ENCODE peak calls at places on chromosomes 3 and 15, in ten cellular contexts. V, I, R, J, F, M, X, C, W and U are unnamed samples. For H3K4me1 and H3K27me3, the result is how much of the 10 kb centered on the place peaks cover.

GRCh38 chr15:39586387-39587171 is 5.7 kb downstream of the THBS1 start:
- DNase-seq in J (no peak), I (no peak), C (no peak), F (no peak), R (no peak), V (no peak), M (no peak), X (no peak), W (no peak), U (no peak)

GRCh38 chr3:192916455-192917257 is 1.0 kb downstream of the MB21D2 start:
- DNase-seq in V (peak), W (peak), J (no peak), M (peak), F (no peak), R (peak), X (peak), I (peak), C (peak), U (peak)

GRCh38 chr3:158569717-158570244 is 1.2 kb upstream of the MLF1 start:
- DNase-seq in M (peak), F (no peak), J (peak), V (no peak), I (no peak), C (no peak), W (no peak), R (no peak), X (no peak), U (no peak)

GRCh38 chr3:140246578-140246977 is 311.6 kb downstream of the CLSTN2 start:
- DNase-seq in V (no peak), I (no peak), W (no peak), J (no peak), R (no peak), F (no peak), X (no peak), M (no peak), C (no peak), U (no peak)

GRCh38 chr15:39095218-39095879 is 485.5 kb upstream of the THBS1 start:
- DNase-seq in C (no peak), V (no peak), M (no peak), W (no peak), R (no peak), F (no peak), J (no peak), X (no peak), I (no peak), U (no peak)

GRCh38 chr3:138474163-138474562 is 39.7 kb downstream of the ESYT3 start:
- DNase-seq in I (no peak), J (no peak), V (no peak), R (no peak), M (no peak), W (no peak), C (no peak), X (no peak), F (no peak), U (no peak)

GRCh38 chr3:23966308-23966707 is 21.2 kb downstream of the NR1D2 start:
- DNase-seq in F (no peak), C (no peak), M (no peak), R (no peak), V (no peak), X (no peak), W (no peak), J (no peak), I (no peak), U (no peak)

GRCh38 chr3:3196148-3196861 is 16.8 kb upstream of the CRBN start:
- DNase-seq in J (peak), W (no peak), V (no peak), F (peak), X (no peak), C (no peak), I (no peak), R (no peak), M (no peak), U (no peak)

GRCh38 chr3:169764164-169764452 is 752 bp downstream of the TERC start:
- DNase-seq in C (no peak), J (no peak), M (no peak), V (no peak), I (peak), F (no peak), W (peak), X (no peak), R (no peak), U (no peak)

GRCh38 chr3:146625117-146625775 is 20.1 kb upstream of the PLSCR5 start:
- DNase-seq in J (no peak), V (no peak), X (no peak), F (no peak), C (no peak), R (no peak), M (no peak), I (no peak), W (no peak), U (no peak)

GRCh38 chr3:50300681-50301254 is 1.6 kb upstream of the HYAL3 start:
- DNase-seq in X (peak), F (no peak), I (no peak), J (no peak), M (no peak), C (no peak), V (no peak), W (no peak), R (no peak), U (no peak)

GRCh38 chr3:161395613-161396012 is 24.3 kb upstream of the SPTSSB start:
- DNase-seq in V (no peak), J (no peak), F (no peak), X (no peak), M (no peak), R (no peak), I (no peak), C (no peak), W (no peak), U (no peak)

GRCh38 chr3:122912772-122913538 is 114.6 kb downstream of the SEMA5B start:
- DNase-seq in X (no peak), W (no peak), R (no peak), M (no peak), C (no peak), V (no peak), I (no peak), F (no peak), J (no peak), U (no peak)

GRCh38 chr3:187291001-187291511 is 481 bp downstream of the MASP1 start:
- DNase-seq in F (no peak), I (peak), C (no peak), W (no peak), X (no peak), R (no peak), M (no peak), J (no peak), V (no peak), U (peak)

GRCh38 chr3:78785004-78785403 is 982.8 kb downstream of the ROBO1 start:
- DNase-seq in F (no peak), R (no peak), M (no peak), W (no peak), J (no peak), C (no peak), X (no peak), I (no peak), V (no peak), U (no peak)

GRCh38 chr3:18988619-18989229 is 159.6 kb upstream of the KCNH8 start:
- DNase-seq in I (no peak), W (no peak), X (no peak), M (no peak), R (no peak), V (no peak), F (no peak), C (no peak), J (peak), U (no peak)

GRCh38 chr3:68915973-68916372 is 16.4 kb downstream of the TAFA4 start:
- DNase-seq in X (no peak), V (no peak), R (no peak), C (no peak), W (no peak), F (no peak), M (no peak), I (no peak), J (no peak), U (no peak)

GRCh38 chr15:61685971-61686370 is 374.3 kb downstream of the VPS13C start:
- DNase-seq in X (no peak), M (no peak), F (no peak), V (no peak), C (no peak), I (no peak), W (no peak), J (no peak), R (no peak), U (peak)

GRCh38 chr3:129313983-129314756 is 35.5 kb downstream of the HMCES start:
- DNase-seq in C (no peak), J (peak), V (no peak), W (no peak), X (no peak), F (no peak), I (no peak), M (peak), R (peak), U (no peak)

GRCh38 chr15:68427366-68427765 is 4.6 kb downstream of the ITGA11 start:
- DNase-seq in J (no peak), M (no peak), F (no peak), I (no peak), W (no peak), C (no peak), X (no peak), V (no peak), R (peak), U (no peak)

GRCh38 chr3:53863127-53863526 is 16.8 kb downstream of the IL17RB start:
- DNase-seq in X (no peak), J (no peak), W (no peak), R (no peak), F (no peak), C (no peak), V (no peak), M (no peak), I (no peak), U (no peak)

GRCh38 chr3:133476971-133477375 is 77.1 kb downstream of the BFSP2 start:
- DNase-seq in F (no peak), M (no peak), I (no peak), C (no peak), V (no peak), X (no peak), W (no peak), R (no peak), J (no peak), U (no peak)

GRCh38 chr15:48419896-48420295 is 88.7 kb downstream of the DUT start:
- DNase-seq in I (no peak), J (no peak), R (no peak), M (no peak), V (no peak), F (no peak), C (no peak), W (no peak), X (no peak), U (no peak)

GRCh38 chr15:48421362-48421761 is 90.1 kb downstream of the DUT start:
- DNase-seq in X (no peak), I (no peak), C (no peak), F (no peak), W (no peak), J (no peak), M (no peak), R (no peak), V (no peak), U (no peak)

GRCh38 chr15:48424076-48424475 is 92.8 kb downstream of the DUT start:
- DNase-seq in X (no peak), R (no peak), W (no peak), F (no peak), C (no peak), V (no peak), J (no peak), M (no peak), I (no peak), U (no peak)

GRCh38 chr15:48423342-48423741 is 92.1 kb downstream of the DUT start:
- DNase-seq in F (no peak), J (no peak), X (no peak), I (no peak), V (no peak), M (no peak), R (no peak), W (no peak), C (no peak), U (no peak)

DNA sequence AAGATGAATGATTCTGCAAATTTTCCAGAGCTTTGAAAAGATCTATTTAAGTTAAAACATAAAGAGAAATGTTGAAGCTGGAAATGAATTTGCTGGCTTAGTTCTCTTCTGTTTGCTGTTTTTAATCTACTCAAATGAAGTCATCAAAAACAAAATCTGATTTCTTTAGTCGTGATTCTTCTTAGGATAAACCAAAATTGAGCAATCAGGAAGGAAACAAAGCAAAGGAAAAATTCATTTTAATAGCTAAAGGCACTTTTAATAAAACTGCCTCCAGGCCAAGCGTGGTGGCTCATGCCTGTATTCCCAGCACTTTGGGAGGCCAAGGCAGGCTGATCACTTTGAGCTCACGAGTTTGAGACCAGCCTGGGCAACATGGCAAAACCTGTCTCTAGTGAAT is 91.2 kb downstream of the DUT start:
- DNase-seq in V (no peak), C (no peak), R (no peak), J (no peak), W (no peak), X (no peak), F (no peak), M (no peak), I (no peak), U (no peak)
- H3K4me1 ChIP-seq in V (under half), C (under half), R (under half), J (under half), W (under half), X (under half), F (under half), M (under half), I (under half), U (under half)

GRCh38 chr3:38164966-38165721 is at the start of gene OXSR1:
- DNase-seq in W (peak), V (peak), R (peak), X (peak), F (peak), M (peak), I (peak), C (peak), J (peak), U (peak)
- TF ChIP-seq POLR2A in W (peak), V (peak), R (peak), X (peak), F (peak), M (peak), I (peak), C (peak), J (peak), U (peak)

GRCh38 chr15:51186846-51187340 is 92.2 kb upstream of the TNFAIP8L3 start:
- DNase-seq in M (no peak), F (no peak), W (no peak), J (no peak), V (no peak), I (no peak), X (no peak), C (no peak), R (no peak), U (no peak)

GRCh38 chr15:51186121-51186795 is 91.6 kb upstream of the TNFAIP8L3 start:
- DNase-seq in C (no peak), R (no peak), I (no peak), J (no peak), X (no peak), F (no peak), W (no peak), M (no peak), V (no peak), U (no peak)

GRCh38 chr15:51185213-51185619 is 90.5 kb upstream of the TNFAIP8L3 start:
- DNase-seq in W (no peak), R (no peak), M (no peak), V (no peak), C (no peak), J (peak), I (no peak), F (no peak), X (no peak), U (no peak)

GRCh38 chr15:51183076-51183475 is 88.4 kb upstream of the TNFAIP8L3 start:
- DNase-seq in V (no peak), W (no peak), F (no peak), R (no peak), I (no peak), X (no peak), J (no peak), C (no peak), M (no peak), U (no peak)

DNA sequence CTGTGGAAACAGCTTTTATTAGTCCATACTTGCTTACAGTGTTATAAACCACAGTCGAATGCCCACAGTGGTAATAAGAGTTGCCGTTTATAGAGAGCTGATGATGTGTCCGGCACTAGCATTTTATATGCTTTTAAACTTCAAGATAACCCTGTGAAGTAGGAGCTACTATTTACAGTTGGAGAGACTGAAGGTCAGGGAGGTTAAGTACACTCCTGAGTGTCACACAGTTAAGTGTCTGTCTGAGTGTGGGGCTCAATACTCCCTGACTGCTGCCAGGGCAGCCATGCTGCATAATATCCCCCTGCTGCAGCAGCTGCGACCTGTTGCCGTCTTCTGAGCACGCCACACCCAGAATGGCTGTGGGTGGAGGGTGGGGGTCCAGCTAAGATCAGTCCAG is 89.9 kb upstream of the TNFAIP8L3 start:
- DNase-seq in X (no peak), R (no peak), M (no peak), F (no peak), V (no peak), W (no peak), C (no peak), I (no peak), J (no peak), U (no peak)
- H3K27me3 ChIP-seq in X (under half), R (under half), M (under half), F (under half), V (under half), W (under half), C (under half), I (under half), J (under half), U (under half)

DNA sequence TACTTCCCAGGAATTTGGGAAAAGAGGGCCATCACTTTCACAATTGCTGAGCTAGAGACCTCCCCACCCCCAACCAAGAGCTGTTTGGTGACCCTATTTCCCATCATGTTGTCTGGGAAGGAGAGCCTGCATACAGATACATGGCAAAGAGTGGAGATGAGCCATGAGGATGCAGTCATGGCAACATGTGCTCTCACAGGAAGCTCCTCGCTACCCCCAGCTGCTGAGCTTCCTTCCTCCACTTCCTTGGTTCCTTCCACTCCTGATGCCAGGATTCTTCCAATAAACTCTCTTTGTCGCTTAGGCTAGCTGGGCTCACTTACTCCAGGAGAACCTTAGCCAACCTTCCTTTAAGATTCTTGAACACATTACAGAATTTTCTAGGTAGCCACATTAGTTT is 48.3 kb upstream of the MUC13 start:
- DNase-seq in W (peak), M (no peak), R (no peak), X (no peak), I (no peak), C (no peak), J (no peak), F (no peak), V (no peak), U (no peak)
- H3K4me1 ChIP-seq in W (under half), M (under half), R (under half), X (under half), I (under half), C (under half), J (under half), F (under half), V (under half), U (under half)

DNA sequence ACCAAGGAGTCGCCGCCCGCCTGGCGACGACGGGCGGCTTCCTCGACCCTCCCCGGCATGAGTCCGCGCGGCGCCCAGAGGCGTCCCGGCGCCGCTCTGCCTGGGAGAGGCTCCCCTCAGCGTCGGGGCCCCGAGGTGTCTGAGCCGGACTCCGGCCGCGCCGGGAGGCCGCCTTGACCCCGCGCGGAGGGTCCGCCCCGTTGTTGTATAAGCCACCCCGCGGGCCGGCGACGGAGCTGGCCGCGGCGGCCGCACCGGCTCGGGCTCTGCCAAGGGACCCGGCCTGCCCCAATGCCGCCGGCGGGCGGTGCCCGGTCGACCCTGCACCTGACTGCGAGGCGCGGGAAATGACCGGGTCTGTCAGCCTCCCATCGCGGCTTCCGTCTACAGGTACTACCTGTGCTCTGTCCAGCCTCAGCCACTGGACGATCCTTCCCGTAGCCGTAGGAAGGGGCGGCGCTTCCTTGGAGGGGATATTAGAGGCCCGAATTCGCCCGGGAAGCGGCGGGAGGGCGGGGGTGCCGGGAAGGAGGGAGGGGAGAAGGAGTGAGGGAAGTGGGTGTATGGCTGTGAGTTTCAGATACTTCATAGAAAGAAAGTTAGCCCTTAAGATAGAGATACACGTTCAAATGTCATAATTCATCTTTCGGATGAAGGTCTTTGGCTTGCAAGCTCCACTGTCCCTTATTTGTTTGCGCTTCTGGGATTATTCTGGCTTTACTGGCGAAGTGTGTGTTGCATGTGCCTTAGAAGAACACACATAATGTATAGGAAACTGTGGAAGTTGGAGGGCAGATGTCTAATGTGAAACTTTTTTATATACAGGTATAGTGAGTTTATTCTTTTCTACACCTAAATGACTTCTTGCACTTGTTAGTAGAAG is 623 bp downstream of the ABHD5 start:
- DNase-seq in J (peak), X (peak), I (peak), V (peak), F (peak), C (peak), M (peak), W (peak), R (peak), U (peak)
- TF ChIP-seq POLR2A in J (no peak), X (no peak), I (no peak), V (no peak), F (no peak), C (peak), M (no peak), W (no peak), R (no peak), U (no peak)

GRCh38 chr15:34734303-34734702 is 20.5 kb downstream of the GJD2 start:
- DNase-seq in M (no peak), J (no peak), F (no peak), V (no peak), R (no peak), X (no peak), W (no peak), I (no peak), C (no peak), U (no peak)

GRCh38 chr15:34739346-34739745 is 15.5 kb downstream of the GJD2 start:
- DNase-seq in V (no peak), M (no peak), J (no peak), W (no peak), I (no peak), C (no peak), R (no peak), F (no peak), X (no peak), U (no peak)

GRCh38 chr15:34732430-34732829 is 22.4 kb downstream of the GJD2 start:
- DNase-seq in X (no peak), I (no peak), F (no peak), J (no peak), C (no peak), R (no peak), V (no peak), W (no peak), M (no peak), U (no peak)

GRCh38 chr15:34733621-34734020 is 21.2 kb downstream of the GJD2 start:
- DNase-seq in R (no peak), I (no peak), V (no peak), F (no peak), X (no peak), C (no peak), W (no peak), M (no peak), J (no peak), U (no peak)

DNA sequence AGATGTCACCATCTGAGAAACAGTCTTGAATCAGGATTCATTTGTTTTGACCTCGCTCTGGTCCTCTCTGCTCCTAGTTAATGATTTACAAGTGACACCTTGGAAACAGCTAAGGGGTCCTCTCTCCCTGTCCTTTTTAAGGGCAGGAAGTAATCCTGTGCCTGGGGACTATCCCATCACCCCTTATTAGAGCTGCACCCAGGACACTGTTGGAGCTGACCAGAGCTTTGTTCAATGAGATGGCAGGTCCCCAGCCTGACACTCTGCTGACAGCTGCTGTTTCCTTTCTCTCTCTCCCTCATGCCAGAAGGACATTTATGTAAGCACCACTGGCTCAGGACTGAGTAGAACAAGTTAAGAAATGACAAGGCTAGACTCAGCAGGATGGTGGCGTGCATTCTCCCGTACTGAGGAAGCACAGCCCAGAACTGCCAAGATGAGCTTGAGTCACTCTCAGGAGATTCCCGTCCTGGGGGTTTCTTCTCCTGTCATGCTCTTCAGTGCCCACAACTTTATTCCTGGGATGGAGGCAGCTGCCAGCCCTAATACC is 17.3 kb downstream of the GJD2 start:
- DNase-seq in V (no peak), J (no peak), I (peak), X (no peak), W (no peak), M (no peak), R (no peak), C (no peak), F (no peak), U (no peak)
- H3K27me3 ChIP-seq in V (under half), J (under half), I (under half), X (under half), W (under half), M (under half), R (under half), C (under half), F (half or more), U (under half)